ENCODE peak calls at places on chromosomes 3 and 15, in seven cellular contexts. O, H, Y, F, K, Q and L are unnamed samples.

GRCh38 chr3:57234613-57235575 is 7.4 kb downstream of the APPL1 start:
- DNase-seq in O (no peak), H (no peak), Y (no peak), F (no peak), K (no peak), Q (no peak), L (no peak)

GRCh38 chr3:54670269-54671000 is 257.4 kb downstream of the LRTM1 start:
- DNase-seq in O (no peak), H (no peak), Y (no peak), F (no peak), K (no peak), Q (no peak), L (no peak)

GRCh38 chr3:52838561-52839267 is 3.9 kb upstream of the MUSTN1 start:
- DNase-seq in O (no peak), H (no peak), Y (no peak), F (no peak), K (no peak), Q (no peak), L (no peak)

GRCh38 chr15:79308874-79309273 is 2.0 kb upstream of the TMED3 start:
- DNase-seq in O (no peak), H (no peak), Y (no peak), F (no peak), K (no peak), Q (no peak), L (no peak)

GRCh38 chr3:55370272-55370671 is 116.8 kb downstream of the WNT5A start:
- DNase-seq in O (no peak), H (no peak), Y (no peak), F (no peak), K (no peak), Q (peak), L (no peak)

GRCh38 chr15:99686290-99686689 is 46.9 kb downstream of the LYSMD4 start:
- DNase-seq in O (no peak), H (no peak), Y (no peak), F (no peak), K (no peak), Q (no peak), L (no peak)

GRCh38 chr3:14396293-14396692 is 6.1 kb upstream of the SLC6A6 start:
- DNase-seq in O (no peak), H (no peak), Y (no peak), F (no peak), K (no peak), Q (no peak), L (no peak)

GRCh38 chr3:155404486-155404885 is 111.0 kb upstream of the STRIT1 start:
- DNase-seq in O (no peak), H (no peak), Y (no peak), F (no peak), K (no peak), Q (no peak), L (no peak)

GRCh38 chr3:119796368-119796767 is 14.5 kb downstream of the NR1I2 start:
- DNase-seq in O (no peak), H (no peak), Y (no peak), F (no peak), K (no peak), Q (peak), L (no peak)

GRCh38 chr3:20622304-20622703 is 436.3 kb upstream of the SGO1 start:
- DNase-seq in O (peak), H (no peak), Y (no peak), F (no peak), K (no peak), Q (no peak), L (peak)

GRCh38 chr3:17749281-17749680 is 6.8 kb upstream of the TBC1D5 start:
- DNase-seq in O (no peak), H (no peak), Y (no peak), F (no peak), K (no peak), Q (no peak), L (no peak)

GRCh38 chr3:138284079-138284478 is 45.6 kb downstream of the NME9 start:
- DNase-seq in O (peak), H (no peak), Y (no peak), F (no peak), K (no peak), Q (peak), L (no peak)

GRCh38 chr3:115040673-115041286 is 106.3 kb downstream of the ZBTB20 start:
- DNase-seq in O (peak), H (no peak), Y (peak), F (peak), K (peak), Q (no peak), L (peak)

GRCh38 chr3:112136959-112137693 is 4.1 kb upstream of the GCSAM start:
- DNase-seq in O (peak), H (no peak), Y (peak), F (peak), K (peak), Q (no peak), L (peak)

GRCh38 chr15:53759333-53759975 is at the start of gene WDR72:
- DNase-seq in O (no peak), H (peak), Y (no peak), F (no peak), K (no peak), Q (no peak), L (no peak)

GRCh38 chr3:44186712-44187111 is 55.0 kb upstream of the TOPAZ1 start:
- DNase-seq in O (no peak), H (no peak), Y (no peak), F (no peak), K (no peak), Q (peak), L (no peak)

GRCh38 chr3:44186111-44186672 is 55.5 kb upstream of the TOPAZ1 start:
- DNase-seq in O (no peak), H (no peak), Y (no peak), F (no peak), K (no peak), Q (peak), L (no peak)

GRCh38 chr3:44184319-44184953 is 57.2 kb upstream of the TOPAZ1 start:
- DNase-seq in O (no peak), H (no peak), Y (peak), F (no peak), K (no peak), Q (peak), L (no peak)

DNA sequence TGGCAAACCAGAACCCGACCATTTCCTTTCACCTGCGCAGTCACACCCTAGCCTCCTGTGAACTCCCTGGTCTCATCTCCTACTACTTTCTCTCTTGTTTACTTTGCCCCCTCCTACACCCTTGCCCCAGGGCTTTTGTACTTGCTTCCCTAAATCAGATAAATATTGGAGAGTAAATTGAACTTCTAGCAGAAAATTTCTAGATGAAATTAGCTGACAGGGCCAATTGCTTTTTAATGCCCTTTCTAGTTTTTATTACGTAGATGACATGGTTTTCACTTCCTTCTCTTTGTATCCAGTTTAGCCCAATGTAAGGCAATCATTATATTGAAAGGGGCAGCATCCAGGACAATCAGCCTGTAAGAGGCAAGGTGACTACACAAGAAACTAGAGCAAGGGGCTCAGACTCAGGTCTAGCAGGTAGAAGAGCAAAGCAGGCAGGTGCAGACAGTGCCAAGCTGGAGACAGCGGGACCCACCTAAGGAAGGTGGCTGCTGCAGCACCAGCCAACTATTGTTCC is 56.2 kb upstream of the TOPAZ1 start:
- DNase-seq in O (no peak), H (no peak), Y (no peak), F (no peak), K (no peak), Q (peak), L (no peak)
- H3K4me3 ChIP-seq in O (no peak), H (no peak), Y (no peak), F (no peak), K (no peak), Q (no peak), L (no peak)

DNA sequence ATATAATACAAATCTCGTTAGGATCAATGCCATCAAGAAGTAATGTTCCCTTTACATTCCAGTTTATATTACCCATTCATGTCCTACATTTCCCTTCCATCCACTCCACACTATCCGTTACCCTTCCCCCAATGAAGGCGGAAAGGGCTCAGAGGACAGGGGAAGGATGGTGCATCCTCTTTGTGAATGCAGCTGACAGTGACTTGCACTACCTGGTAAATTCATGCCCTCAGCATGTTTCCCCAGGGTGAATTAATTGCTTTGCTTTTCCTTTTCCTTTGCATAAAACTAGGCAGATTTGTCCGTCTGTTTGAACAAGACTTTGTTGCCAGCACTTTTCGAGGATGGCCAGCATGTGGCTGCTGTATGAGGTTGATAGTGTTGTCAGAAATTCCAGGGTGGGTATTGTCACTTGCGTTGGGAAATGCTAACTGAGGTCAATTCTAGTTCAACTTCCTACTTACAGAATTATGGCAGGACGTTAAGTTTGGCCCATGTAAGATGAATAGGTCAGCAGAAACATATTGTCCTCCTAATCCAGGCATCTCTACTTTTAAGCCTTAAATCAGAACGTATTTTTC is 79.0 kb upstream of the RARB start:
- DNase-seq in O (no peak), H (no peak), Y (no peak), F (no peak), K (no peak), Q (no peak), L (no peak)
- TF ChIP-seq CTCF in O (no peak), H (no peak), Y (no peak), F (no peak), K (no peak), Q (no peak), L (no peak)

GRCh38 chr15:26365077-26365476 is 407.8 kb downstream of the GABRB3 start:
- DNase-seq in O (no peak), H (no peak), Y (no peak), F (no peak), K (no peak), Q (no peak), L (no peak)
- H3K4me3 ChIP-seq in O (no peak), H (no peak), Y (no peak), F (no peak), K (no peak), Q (no peak), L (no peak)

GRCh38 chr15:56095406-56095805 is 102.0 kb upstream of the NEDD4 start:
- DNase-seq in O (no peak), H (no peak), Y (no peak), F (no peak), K (no peak), Q (no peak), L (no peak)
- TF ChIP-seq CTCF in O (no peak), H (no peak), Y (no peak), F (no peak), K (no peak), Q (no peak), L (no peak)